ENCODE peak calls at places on chromosome 6, in eight cellular contexts. Q is cardiac fibroblast, S is coronary artery, Z is epithelial cell of esophagus, M is kidney, O is GM12865, N is foreskin fibroblast, U is GM06990. W is an unnamed sample.

GRCh38 chr6:157519255-157520116 is 138.5 kb downstream of the ZDHHC14 start:
- DNase-seq in O (no peak), Q (no peak), M (no peak), U (no peak), Z (peak), S (no peak), N (no peak), W (no peak)

GRCh38 chr6:136719280-136720044 is 72.8 kb downstream of the MAP3K5 start:
- DNase-seq in O (peak), N (no peak), Q (no peak), Z (peak), U (peak), S (no peak), M (no peak), W (no peak)

GRCh38 chr6:25038992-25039391 is 103.2 kb upstream of the RIPOR2 start:
- DNase-seq in Z (no peak), N (no peak), Q (no peak), U (no peak), O (no peak), S (no peak), M (no peak), W (no peak)

GRCh38 chr6:34514112-34514511 is 42.0 kb downstream of the SPDEF start:
- DNase-seq in M (no peak), S (no peak), N (no peak), U (no peak), Q (no peak), Z (no peak), O (no peak), W (no peak)

GRCh38 chr6:160347259-160348208 is 644 bp upstream of the SLC22A3 start:
- DNase-seq in M (no peak), S (no peak), U (no peak), Q (no peak), Z (no peak), O (no peak), N (no peak), W (no peak)

GRCh38 chr6:100464162-100464851 is 414 bp downstream of the SIM1 start:
- DNase-seq in U (no peak), M (peak), O (no peak), N (no peak), S (no peak), Q (no peak), Z (no peak), W (no peak)

GRCh38 chr6:157133856-157134255 is 189.5 kb downstream of the TMEM242 start:
- DNase-seq in Q (no peak), O (no peak), U (no peak), Z (peak), S (no peak), N (no peak), M (no peak), W (no peak)

GRCh38 chr6:92479821-92480220 is 939.5 kb downstream of the EPHA7 start:
- DNase-seq in Q (no peak), M (no peak), U (no peak), N (no peak), Z (no peak), S (no peak), O (no peak), W (no peak)

GRCh38 chr6:17583811-17584210 is 16.3 kb upstream of the FAM8A1 start:
- DNase-seq in Z (peak), N (peak), Q (peak), O (no peak), S (no peak), M (no peak), U (no peak), W (no peak)

GRCh38 chr6:150347845-150348244 is 21.0 kb upstream of the IYD start:
- DNase-seq in N (no peak), O (peak), U (no peak), Z (no peak), M (no peak), Q (no peak), S (no peak), W (no peak)

GRCh38 chr6:136012198-136012884 is 160.8 kb downstream of the PDE7B start:
- DNase-seq in N (peak), M (no peak), Z (peak), Q (peak), S (no peak), U (no peak), O (no peak), W (no peak)

GRCh38 chr6:129615496-129615895 is 94.5 kb downstream of the ARHGAP18 start:
- DNase-seq in S (no peak), Q (no peak), M (no peak), U (no peak), Z (no peak), N (no peak), O (no peak), W (no peak)

GRCh38 chr6:34213772-34214171 is 22.9 kb upstream of the HMGA1 start:
- DNase-seq in O (no peak), U (no peak), M (peak), S (no peak), Z (no peak), N (no peak), Q (no peak), W (no peak)

GRCh38 chr6:10413850-10414765 is 766 bp downstream of the TFAP2A start:
- DNase-seq in Z (peak), O (no peak), U (no peak), N (peak), S (no peak), Q (no peak), M (no peak), W (no peak)

GRCh38 chr6:98747960-98748359 is 86.4 kb upstream of the POU3F2 start:
- DNase-seq in U (no peak), Q (peak), N (no peak), Z (no peak), O (no peak), M (no peak), S (no peak), W (no peak)

GRCh38 chr6:17591292-17591691 is 8.8 kb upstream of the FAM8A1 start:
- DNase-seq in Q (no peak), O (peak), Z (no peak), S (no peak), N (no peak), U (no peak), M (no peak), W (no peak)

GRCh38 chr6:128432394-128432793 is 88.0 kb downstream of the PTPRK start:
- DNase-seq in N (peak), O (no peak), Z (peak), Q (peak), M (no peak), U (no peak), S (no peak), W (peak)

GRCh38 chr6:104604643-104605042 is 255.1 kb downstream of the HACE1 start:
- DNase-seq in O (no peak), N (no peak), Z (no peak), Q (no peak), M (no peak), S (no peak), U (no peak), W (no peak)

GRCh38 chr6:37168163-37168758 is 1.7 kb upstream of the PIM1 start:
- DNase-seq in S (no peak), N (no peak), Q (no peak), O (no peak), M (no peak), U (no peak), Z (no peak), W (no peak)

GRCh38 chr6:7439243-7439642 is 49.6 kb downstream of the RIOK1 start:
- DNase-seq in O (no peak), S (no peak), U (no peak), M (no peak), N (no peak), Z (no peak), Q (no peak), W (no peak)

GRCh38 chr6:170086639-170087420 is 204.0 kb downstream of the DLL1 start:
- DNase-seq in Q (no peak), Z (no peak), S (peak), M (peak), U (no peak), O (no peak), N (no peak), W (no peak)

GRCh38 chr6:143396497-143397228 is 53.8 kb downstream of the ADAT2 start:
- DNase-seq in U (no peak), Z (peak), Q (peak), S (no peak), M (no peak), O (no peak), N (no peak), W (no peak)

GRCh38 chr6:55836481-55836880 is 38.9 kb downstream of the BMP5 start:
- DNase-seq in M (no peak), O (no peak), Q (no peak), Z (no peak), S (no peak), N (no peak), U (no peak), W (no peak)

GRCh38 chr6:155054851-155055250 is 59.7 kb downstream of the TIAM2 start:
- DNase-seq in Z (no peak), N (no peak), Q (no peak), U (no peak), O (no peak), S (no peak), M (no peak), W (no peak)

GRCh38 chr6:106192824-106193223 is 106.7 kb downstream of the PRDM1 start:
- DNase-seq in S (no peak), M (no peak), O (no peak), N (peak), U (no peak), Z (peak), Q (peak), W (peak)

GRCh38 chr6:70164556-70164955 is 138.3 kb downstream of the COL9A1 start:
- DNase-seq in U (no peak), M (no peak), S (no peak), O (no peak), Q (no peak), Z (no peak), N (no peak), W (no peak)

GRCh38 chr6:37068523-37069270 is 63.2 kb downstream of the FGD2 start:
- DNase-seq in N (no peak), Z (no peak), M (no peak), U (no peak), O (no peak), Q (no peak), S (no peak), W (no peak)

GRCh38 chr6:47168176-47168575 is 126.0 kb upstream of the ADGRF1 start:
- DNase-seq in U (no peak), N (peak), Z (peak), M (no peak), S (no peak), O (no peak), Q (peak), W (peak)

GRCh38 chr6:21595265-21595950 is 1.9 kb downstream of the SOX4 start:
- DNase-seq in Q (peak), Z (peak), M (peak), S (peak), N (peak), U (peak), O (peak), W (no peak)
- TF ChIP-seq CTCF in Q (no peak), Z (peak), M (no peak), S (no peak), N (no peak), U (no peak), O (peak), W (no peak)

DNA sequence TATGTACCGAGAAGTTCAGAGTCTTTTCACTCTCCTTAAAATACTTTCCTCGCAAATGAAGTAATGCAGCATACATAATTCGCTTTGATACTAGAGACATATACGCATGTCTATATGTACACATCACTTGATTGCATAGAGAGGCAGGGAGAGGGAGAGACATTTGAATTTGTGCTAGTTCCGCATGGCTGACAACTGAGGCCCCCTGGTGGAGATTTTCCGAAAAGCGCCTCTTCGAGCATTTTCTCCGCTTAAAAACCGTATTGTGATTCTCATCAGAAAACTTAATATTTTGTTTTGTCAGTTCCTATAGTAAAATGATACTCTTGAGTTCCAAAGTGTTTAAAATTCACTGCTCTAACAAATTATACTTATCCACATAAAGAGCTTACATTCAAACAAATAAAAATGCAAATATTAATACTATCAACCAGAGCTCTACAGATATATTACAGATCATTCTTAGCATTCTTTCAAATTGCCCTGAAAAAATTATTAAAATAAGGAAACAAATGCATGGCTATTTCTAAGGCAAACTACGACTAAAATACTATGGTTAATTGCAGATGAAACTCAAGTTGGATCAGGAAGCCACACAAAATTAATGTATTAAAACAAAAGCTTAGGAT is 636 bp downstream of the MYLK4 start:
- DNase-seq in M (no peak), S (no peak), U (no peak), N (peak), O (peak), Q (peak), Z (peak), W (no peak)
- H3K4me3 ChIP-seq in M (peak), S (peak), U (no peak), N (no peak), O (no peak), Q (no peak), Z (no peak), W (no peak)

GRCh38 chr6:126439040-126439439 is 99.1 kb downstream of the CENPW start:
- DNase-seq in Z (no peak), U (no peak), Q (no peak), S (no peak), N (no peak), M (no peak), O (no peak), W (no peak)
- TF ChIP-seq CTCF in Z (no peak), U (no peak), Q (no peak), S (no peak), N (no peak), M (no peak), O (no peak), W (no peak)

DNA sequence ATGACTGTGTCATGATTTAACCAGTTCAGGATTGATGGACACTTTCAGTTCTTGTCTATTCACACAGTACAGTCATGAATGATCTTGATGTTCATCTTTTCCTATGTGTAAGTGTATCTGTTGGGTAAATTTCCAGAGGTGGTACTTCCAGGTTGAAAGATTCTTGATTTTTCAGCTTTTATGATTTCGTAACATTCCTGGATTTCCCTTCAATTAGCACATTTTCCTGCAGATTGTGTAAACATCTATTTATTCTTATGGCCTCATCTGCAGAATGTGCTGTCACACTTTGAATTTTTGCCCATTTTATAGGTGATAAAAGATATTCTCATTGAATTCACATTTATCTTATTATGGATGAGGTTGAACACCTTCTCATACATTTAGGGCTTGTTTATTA is 222.0 kb upstream of the FOXQ1 start:
- DNase-seq in S (no peak), M (no peak), N (no peak), Z (no peak), Q (no peak), O (no peak), U (no peak), W (no peak)
- H3K4me3 ChIP-seq in S (no peak), M (no peak), N (no peak), Z (no peak), Q (no peak), O (no peak), U (no peak), W (no peak)

DNA sequence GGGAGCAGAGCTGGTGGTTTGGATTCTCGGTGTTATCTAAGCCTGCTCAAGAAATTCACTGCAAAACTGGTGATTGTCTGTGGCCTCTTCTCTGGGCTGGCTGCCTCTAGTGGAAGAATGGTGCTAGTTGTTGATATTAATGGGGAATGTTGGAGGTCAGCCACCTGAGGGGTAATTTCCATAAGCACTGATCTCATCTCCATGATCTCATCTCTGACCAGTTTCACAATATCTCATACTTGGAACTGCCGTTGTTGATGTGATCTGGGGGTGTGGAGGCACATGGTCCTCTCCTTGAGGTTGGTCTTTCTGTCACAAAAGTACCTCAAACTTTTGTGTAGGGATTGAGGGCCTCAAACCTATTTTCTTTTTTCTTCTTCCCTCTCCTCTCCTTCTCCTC is 102.6 kb downstream of the CD109 start:
- DNase-seq in O (peak), S (no peak), M (no peak), U (peak), N (peak), Q (peak), Z (peak), W (peak)
- TF ChIP-seq CTCF in O (no peak), S (no peak), M (peak), U (peak), N (peak), Q (peak), Z (peak), W (peak)

GRCh38 chr6:4352731-4353130 is 217.4 kb upstream of the ECI2 start:
- DNase-seq in Q (no peak), O (no peak), U (no peak), N (no peak), M (no peak), Z (no peak), S (no peak), W (no peak)

GRCh38 chr6:4349931-4350330 is 214.6 kb upstream of the ECI2 start:
- DNase-seq in U (no peak), O (no peak), N (no peak), Q (no peak), M (no peak), Z (no peak), S (no peak), W (no peak)

GRCh38 chr6:4351857-4352669 is 216.7 kb upstream of the ECI2 start:
- DNase-seq in N (peak), O (no peak), S (peak), M (peak), U (no peak), Z (peak), Q (peak), W (peak)

GRCh38 chr6:4350571-4351505 is 215.5 kb upstream of the ECI2 start:
- DNase-seq in O (no peak), Z (peak), U (no peak), M (no peak), N (peak), S (no peak), Q (peak), W (no peak)

GRCh38 chr6:4351506-4351852 is 216.1 kb upstream of the ECI2 start:
- DNase-seq in U (no peak), Z (no peak), Q (no peak), S (no peak), O (no peak), N (no peak), M (no peak), W (no peak)
- H3K4me3 ChIP-seq in U (no peak), Z (peak), Q (no peak), S (peak), O (no peak), N (peak), M (no peak), W (no peak)

DNA sequence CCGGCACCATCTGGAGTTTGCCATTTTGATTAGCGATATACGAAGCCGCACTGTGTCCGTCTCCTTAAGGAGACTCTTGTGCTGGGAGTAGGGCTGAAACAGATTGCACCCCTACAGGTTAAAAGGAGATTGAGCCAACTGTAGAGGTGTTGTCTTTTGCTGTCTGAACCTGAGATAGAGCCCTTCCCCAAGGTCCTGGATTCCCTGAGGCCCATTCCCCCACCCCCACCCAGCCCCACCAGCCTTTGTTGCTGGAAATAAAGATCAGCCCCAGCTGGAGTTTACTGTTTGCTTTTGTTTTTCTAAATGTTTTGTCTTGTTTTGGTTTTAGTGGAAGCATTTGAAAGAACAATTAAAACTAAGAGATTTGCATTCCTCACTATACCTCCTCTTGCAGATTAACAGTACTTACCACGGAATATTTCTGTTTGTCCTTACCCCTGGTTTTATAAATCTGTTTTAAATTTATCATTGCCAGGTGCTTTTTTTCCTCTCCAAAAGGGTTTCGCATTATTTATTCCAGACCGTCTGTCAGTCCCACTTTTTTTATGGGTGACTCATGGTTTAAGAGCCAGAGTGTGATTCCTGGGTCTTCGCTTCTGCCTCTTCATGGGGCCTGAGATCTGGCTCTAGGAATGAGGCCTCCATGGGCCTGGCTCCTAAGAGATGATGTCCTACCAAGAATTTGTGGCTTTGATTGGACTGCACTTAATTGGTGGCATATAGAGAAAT is 169.2 kb downstream of the DTNBP1 start:
- DNase-seq in O (no peak), Z (no peak), Q (no peak), U (no peak), S (no peak), M (no peak), N (peak), W (no peak)
- TF ChIP-seq CTCF in O (no peak), Z (no peak), Q (no peak), U (no peak), S (no peak), M (no peak), N (no peak), W (no peak)

W was measured in AG09309.